ENCODE peak calls at places on chromosomes 6 and 20, in six cellular contexts. Y is cortex of kidney, U is EH, N is NCI-H2029 treated with DMSO at 0.1 percent for 48 hours, L is skeletal muscle cell, J is stomach. F is an unnamed sample.

GRCh38 chr6:79423216-79423615 is 114.0 kb downstream of the LCA5 start:
- DNase-seq in L (no peak), U (no peak), J (no peak), Y (no peak), N (no peak), F (no peak)

GRCh38 chr20:10385850-10386544 is 48.0 kb downstream of the MKKS start:
- DNase-seq in J (no peak), N (no peak), U (no peak), Y (no peak), L (peak), F (no peak)

GRCh38 chr6:97195117-97195516 is 87.9 kb downstream of the MMS22L start:
- DNase-seq in Y (no peak), U (peak), N (peak), L (peak), J (no peak), F (no peak)

GRCh38 chr20:16485406-16485805 is 87.8 kb downstream of the KIF16B start:
- DNase-seq in Y (no peak), J (no peak), N (no peak), L (peak), U (peak), F (no peak)

GRCh38 chr20:37901667-37902503 is 1.0 kb upstream of the VSTM2L start:
- DNase-seq in U (peak), L (no peak), Y (no peak), N (peak), J (peak), F (peak)

GRCh38 chr6:142842423-142843261 is 102.3 kb downstream of the HIVEP2 start:
- DNase-seq in N (no peak), Y (no peak), L (no peak), J (no peak), U (peak), F (no peak)

GRCh38 chr6:163579880-163580295 is 165.4 kb downstream of the QKI start:
- DNase-seq in Y (no peak), U (peak), N (no peak), J (no peak), L (no peak), F (no peak)

GRCh38 chr6:111804627-111805235 is 68.5 kb downstream of the FYN start:
- DNase-seq in L (peak), U (peak), N (no peak), Y (no peak), J (peak), F (no peak)

GRCh38 chr6:241331-241865 is 50.9 kb upstream of the DUSP22 start:
- DNase-seq in N (no peak), J (no peak), U (no peak), L (no peak), Y (no peak), F (no peak)

GRCh38 chr6:169210611-169211010 is 43.0 kb downstream of the THBS2 start:
- DNase-seq in U (peak), N (no peak), Y (no peak), L (no peak), J (no peak), F (no peak)

GRCh38 chr6:37819802-37820712 is 530 bp downstream of the ZFAND3 start:
- DNase-seq in N (no peak), U (peak), J (peak), L (no peak), Y (no peak), F (no peak)